ENCODE peak calls at places on chromosomes 1 and 21, in eight cellular contexts. F is mucosa of descending colon, A is AG10803, L is heart right ventricle, K is adrenal gland, H is kidney, I is endothelial cell of umbilical vein, S is keratinocyte. M is an unnamed sample.

GRCh38 chr1:84603941-84604830 is 29.9 kb upstream of the CTBS start:
- DNase-seq in F (no peak), A (peak), L (peak), K (no peak), H (no peak), I (peak), S (peak), M (peak)

GRCh38 chr1:6133146-6133895 is 46.8 kb downstream of the CHD5 start:
- DNase-seq in F (no peak), A (no peak), L (no peak), K (no peak), H (peak), I (no peak), S (no peak), M (no peak)

GRCh38 chr1:52364235-52364839 is 1.7 kb downstream of the CC2D1B start:
- DNase-seq in F (peak), A (no peak), L (no peak), K (no peak), H (peak), I (no peak), S (no peak), M (no peak)

GRCh38 chr21:25571726-25572121 is 35.6 kb downstream of the MRPL39 start:
- DNase-seq in F (no peak), A (no peak), L (no peak), K (no peak), H (no peak), I (no peak), S (no peak), M (no peak)

GRCh38 chr21:40841524-40842196 is 5.3 kb downstream of the DSCAM start:
- DNase-seq in F (peak), A (peak), L (peak), K (peak), H (peak), I (no peak), S (no peak), M (peak)

GRCh38 chr1:175338447-175339135 is 146.0 kb upstream of the KIAA0040 start:
- DNase-seq in F (peak), A (no peak), L (no peak), K (no peak), H (no peak), I (peak), S (no peak), M (no peak)

GRCh38 chr1:179169616-179170467 is 59.6 kb downstream of the ABL2 start:
- DNase-seq in F (no peak), A (peak), L (no peak), K (no peak), H (no peak), I (no peak), S (no peak), M (peak)

GRCh38 chr21:44815852-44816628 is 1.8 kb downstream of the SUMO3 start:
- DNase-seq in F (no peak), A (no peak), L (no peak), K (no peak), H (peak), I (no peak), S (no peak), M (no peak)

GRCh38 chr1:63487336-63488065 is 35.5 kb downstream of the ITGB3BP start:
- DNase-seq in F (peak), A (no peak), L (peak), K (no peak), H (no peak), I (no peak), S (no peak), M (no peak)

GRCh38 chr1:212162635-212163034 is 122.6 kb upstream of the PPP2R5A start:
- DNase-seq in F (peak), A (peak), L (peak), K (peak), H (no peak), I (peak), S (no peak), M (peak)

GRCh38 chr1:228336308-228337030 is 70.2 kb downstream of the TRIM11 start:
- DNase-seq in F (no peak), A (no peak), L (no peak), K (no peak), H (peak), I (no peak), S (no peak), M (no peak)

GRCh38 chr1:76203132-76203531 is 128.6 kb downstream of the ST6GALNAC3 start:
- DNase-seq in F (no peak), A (no peak), L (no peak), K (no peak), H (no peak), I (no peak), S (no peak), M (no peak)

GRCh38 chr1:217009376-217009775 is 286.1 kb upstream of the ESRRG start:
- DNase-seq in F (peak), A (no peak), L (no peak), K (no peak), H (no peak), I (no peak), S (no peak), M (peak)

GRCh38 chr1:71655604-71656003 is 574.8 kb upstream of the ZRANB2 start:
- DNase-seq in F (no peak), A (no peak), L (no peak), K (no peak), H (no peak), I (no peak), S (no peak), M (no peak)

GRCh38 chr1:78068681-78069283 is 23.0 kb downstream of the GIPC2 start:
- DNase-seq in F (peak), A (no peak), L (peak), K (no peak), H (no peak), I (no peak), S (no peak), M (no peak)

GRCh38 chr1:162982364-162982763 is 86.8 kb upstream of the RGS4 start:
- DNase-seq in F (no peak), A (no peak), L (no peak), K (no peak), H (no peak), I (no peak), S (no peak), M (no peak)

GRCh38 chr1:235270625-235271024 is 57.4 kb downstream of the ARID4B start:
- DNase-seq in F (no peak), A (peak), L (no peak), K (no peak), H (no peak), I (no peak), S (no peak), M (peak)

GRCh38 chr1:112841825-112842224 is 114.2 kb downstream of the SLC16A1 start:
- DNase-seq in F (no peak), A (no peak), L (no peak), K (no peak), H (no peak), I (no peak), S (no peak), M (no peak)

GRCh38 chr1:182035097-182035770 is 26.3 kb downstream of the ZNF648 start:
- DNase-seq in F (no peak), A (no peak), L (peak), K (no peak), H (no peak), I (no peak), S (no peak), M (no peak)

GRCh38 chr1:204882479-204882878 is 11.8 kb downstream of the NFASC start:
- DNase-seq in F (no peak), A (no peak), L (no peak), K (no peak), H (no peak), I (no peak), S (no peak), M (no peak)

GRCh38 chr1:198352975-198353695 is 187.3 kb downstream of the ATP6V1G3 start:
- DNase-seq in F (no peak), A (no peak), L (no peak), K (no peak), H (no peak), I (no peak), S (no peak), M (peak)

GRCh38 chr1:28428990-28429520 is 59.5 kb downstream of the PHACTR4 start:
- DNase-seq in F (no peak), A (no peak), L (no peak), K (no peak), H (no peak), I (no peak), S (no peak), M (no peak)

GRCh38 chr1:230251644-230252191 is 174.4 kb downstream of the PGBD5 start:
- DNase-seq in F (no peak), A (no peak), L (no peak), K (no peak), H (no peak), I (no peak), S (no peak), M (no peak)

GRCh38 chr1:117121589-117122296 is at the start of gene TRIM45:
- DNase-seq in F (peak), A (peak), L (peak), K (peak), H (peak), I (peak), S (peak), M (peak)

GRCh38 chr21:42255825-42256224 is 36.9 kb downstream of the ABCG1 start:
- DNase-seq in F (no peak), A (no peak), L (no peak), K (no peak), H (no peak), I (no peak), S (no peak), M (no peak)
- TF ChIP-seq CTCF in F (no peak), A (no peak), L (no peak), K (no peak), H (no peak), I (no peak), S (no peak), M (no peak)

GRCh38 chr1:209434066-209434465 is 149.4 kb upstream of the CAMK1G start:
- DNase-seq in F (no peak), A (peak), L (no peak), K (no peak), H (no peak), I (no peak), S (no peak), M (peak)

GRCh38 chr1:209434631-209435217 is 148.8 kb upstream of the CAMK1G start:
- DNase-seq in F (no peak), A (no peak), L (no peak), K (no peak), H (no peak), I (no peak), S (no peak), M (peak)

GRCh38 chr1:209433649-209434031 is 149.9 kb upstream of the CAMK1G start:
- DNase-seq in F (no peak), A (peak), L (no peak), K (no peak), H (no peak), I (no peak), S (no peak), M (peak)

GRCh38 chr1:209432443-209432825 is 151.1 kb upstream of the CAMK1G start:
- DNase-seq in F (no peak), A (no peak), L (no peak), K (no peak), H (no peak), I (no peak), S (no peak), M (no peak)

GRCh38 chr1:209435654-209436566 is 147.6 kb upstream of the CAMK1G start:
- DNase-seq in F (peak), A (peak), L (peak), K (peak), H (peak), I (peak), S (no peak), M (peak)
- TF ChIP-seq CTCF in F (peak), A (peak), L (peak), K (peak), H (peak), I (peak), S (peak), M (peak)

DNA sequence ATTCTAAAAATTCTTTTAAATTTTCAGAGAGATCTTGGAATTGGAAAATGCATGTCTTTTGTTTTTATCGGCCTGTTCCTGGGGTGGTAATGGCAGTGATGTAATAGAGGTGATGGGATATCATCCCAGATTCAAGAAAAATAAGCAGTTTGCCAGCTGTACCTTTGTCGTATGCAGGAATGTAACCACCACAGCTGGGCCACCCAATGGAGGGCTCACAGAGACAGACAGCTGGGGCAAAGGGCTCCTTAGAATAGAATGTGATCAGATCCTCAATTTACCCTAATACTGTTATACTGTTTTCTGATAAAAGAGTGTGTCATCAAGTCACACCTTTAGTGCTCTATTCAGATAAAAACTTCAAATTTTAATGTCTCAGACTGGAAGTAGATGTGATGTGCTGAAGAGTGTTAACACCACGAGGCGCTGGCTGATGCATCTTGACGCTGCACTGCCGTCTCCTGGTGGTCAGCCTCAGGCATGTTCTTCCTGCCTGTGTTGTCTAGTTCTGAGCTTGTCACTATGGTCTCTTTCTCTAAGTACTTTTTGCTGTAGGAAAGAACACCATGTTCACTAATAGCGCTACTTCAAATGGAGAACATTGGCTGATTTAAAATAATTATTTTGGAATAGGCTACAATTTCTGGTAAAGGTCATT is 78.8 kb downstream of the C1orf21 start:
- DNase-seq in F (no peak), A (no peak), L (no peak), K (no peak), H (no peak), I (no peak), S (no peak), M (no peak)
- TF ChIP-seq CTCF in F (no peak), A (no peak), L (peak), K (peak), H (no peak), I (no peak), S (peak), M (no peak)

DNA sequence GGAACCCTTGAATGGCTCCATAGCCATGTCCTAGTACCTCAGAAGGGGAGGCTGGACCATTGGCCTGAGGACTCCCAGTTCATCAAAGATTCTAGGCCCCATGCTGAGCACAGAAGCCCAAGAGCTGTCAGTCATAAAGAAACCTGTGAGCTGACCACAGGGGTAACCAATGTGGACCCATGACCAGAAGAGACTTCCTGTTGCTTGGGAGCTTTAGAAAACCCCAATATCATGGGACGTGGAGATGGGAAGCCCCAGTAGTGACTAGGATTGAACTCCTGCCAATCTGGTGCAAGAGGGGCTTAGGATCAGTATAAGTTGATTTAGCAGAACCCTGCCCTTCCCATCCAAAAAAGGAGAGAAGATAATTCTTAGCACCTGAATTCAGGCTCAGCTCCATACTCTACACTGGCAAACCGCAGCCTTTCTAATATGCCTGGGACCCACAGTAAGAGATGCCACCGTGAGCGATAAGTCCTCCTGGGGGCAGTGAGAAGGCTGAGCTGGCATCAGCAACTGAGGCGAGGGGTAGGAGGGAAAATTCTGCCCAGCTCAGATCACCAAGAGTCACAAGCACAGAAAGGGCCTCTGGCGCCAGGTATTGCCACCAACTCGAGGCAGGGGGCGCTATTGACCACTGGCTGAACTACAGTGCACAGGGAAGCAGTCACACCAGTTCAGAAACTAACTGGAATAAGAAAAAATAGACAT is 108.9 kb downstream of the CAPN8 start:
- DNase-seq in F (peak), A (peak), L (no peak), K (peak), H (no peak), I (peak), S (peak), M (peak)
- TF ChIP-seq CTCF in F (peak), A (peak), L (peak), K (peak), H (peak), I (peak), S (peak), M (peak)

GRCh38 chr1:158121604-158122254 is 59.0 kb upstream of the CD1D start:
- DNase-seq in F (peak), A (peak), L (no peak), K (no peak), H (no peak), I (peak), S (peak), M (peak)
- TF ChIP-seq CTCF in F (peak), A (peak), L (peak), K (peak), H (peak), I (peak), S (peak), M (peak)

GRCh38 chr1:222465211-222466041 is 82.5 kb downstream of the HHIPL2 start:
- DNase-seq in F (peak), A (peak), L (peak), K (peak), H (peak), I (peak), S (no peak), M (peak)
- TF ChIP-seq CTCF in F (peak), A (peak), L (peak), K (peak), H (peak), I (peak), S (peak), M (peak)

M was measured in mammary epithelial cell.